ENCODE peak calls at places on chromosomes 5 and 9, in seven cellular contexts. N is astrocyte; Q is ovary; V is lung; A is CD4-positive, CD25-positive, alpha-beta regulatory T cell; Z is effector memory CD4-positive, alpha-beta T cell; M is psoas muscle. X is an unnamed sample. For H3K4me1, the result is how much of the 10 kb centered on the place peaks cover.

GRCh38 chr5:98497391-98497790 is 276.1 kb upstream of the RGMB start:
- DNase-seq in N (peak), Q (no peak), V (no peak), A (no peak), Z (no peak), M (no peak), X (no peak)

GRCh38 chr9:96121162-96121561 is 180.8 kb downstream of the HSD17B3 start:
- DNase-seq in N (peak), Q (no peak), V (no peak), A (no peak), Z (no peak), M (no peak), X (no peak)

GRCh38 chr9:100104314-100104713 is 5.3 kb downstream of the INVS start:
- DNase-seq in N (peak), Q (no peak), V (no peak), A (no peak), Z (no peak), M (no peak), X (no peak)

GRCh38 chr5:95841914-95842812 is 19.6 kb upstream of the GLRX start:
- DNase-seq in N (no peak), Q (no peak), V (peak), A (no peak), Z (no peak), M (peak), X (no peak)

GRCh38 chr9:5448461-5448860 is 1.9 kb upstream of the CD274 start:
- DNase-seq in N (no peak), Q (no peak), V (no peak), A (no peak), Z (no peak), M (no peak), X (no peak)

GRCh38 chr5:172448999-172449398 is 5.3 kb downstream of the SH3PXD2B start:
- DNase-seq in N (no peak), Q (no peak), V (no peak), A (no peak), Z (no peak), M (no peak), X (no peak)

GRCh38 chr5:178582291-178582690 is 7.9 kb downstream of the COL23A1 start:
- DNase-seq in N (no peak), Q (no peak), V (no peak), A (no peak), Z (no peak), M (no peak), X (no peak)

GRCh38 chr5:101663543-101663942 is 632.5 kb downstream of the SLCO4C1 start:
- DNase-seq in N (no peak), Q (no peak), V (no peak), A (no peak), Z (no peak), M (no peak), X (no peak)

GRCh38 chr5:105639068-105639467 is 2031.7 kb downstream of the EFNA5 start:
- DNase-seq in N (no peak), Q (no peak), V (no peak), A (no peak), Z (no peak), M (no peak), X (no peak)

GRCh38 chr5:172492991-172493390 is 38.7 kb upstream of the SH3PXD2B start:
- DNase-seq in N (no peak), Q (peak), V (no peak), A (no peak), Z (no peak), M (peak), X (no peak)

GRCh38 chr9:33473216-33473615 is 508 bp downstream of the NOL6 start:
- DNase-seq in N (no peak), Q (no peak), V (no peak), A (no peak), Z (no peak), M (no peak), X (no peak)

GRCh38 chr9:75451505-75451904 is 363.2 kb downstream of the OSTF1 start:
- DNase-seq in N (no peak), Q (no peak), V (peak), A (no peak), Z (no peak), M (no peak), X (no peak)

GRCh38 chr5:135075621-135076585 is 41.9 kb upstream of the PITX1 start:
- DNase-seq in N (peak), Q (no peak), V (no peak), A (no peak), Z (no peak), M (no peak), X (no peak)

GRCh38 chr5:14727428-14727865 is 62.9 kb downstream of the OTULIN start:
- DNase-seq in N (peak), Q (peak), V (peak), A (peak), Z (peak), M (peak), X (peak)

GRCh38 chr5:41921874-41922273 is 3.2 kb upstream of the FBXO4 start:
- DNase-seq in N (peak), Q (no peak), V (no peak), A (no peak), Z (no peak), M (no peak), X (no peak)

GRCh38 chr9:21789541-21790037 is 12.8 kb upstream of the MTAP start:
- DNase-seq in N (peak), Q (no peak), V (peak), A (peak), Z (peak), M (no peak), X (peak)

GRCh38 chr5:129747847-129748407 is at the start of gene MINAR2:
- DNase-seq in N (no peak), Q (no peak), V (no peak), A (no peak), Z (no peak), M (no peak), X (no peak)

GRCh38 chr9:136856541-136857141 is 4.5 kb downstream of the MAMDC4 start:
- DNase-seq in N (no peak), Q (peak), V (no peak), A (no peak), Z (no peak), M (no peak), X (no peak)

GRCh38 chr5:141618030-141618803 is 583 bp downstream of the DIAPH1 start:
- DNase-seq in N (no peak), Q (peak), V (peak), A (peak), Z (peak), M (peak), X (peak)
- H3K4me1 ChIP-seq in N (under half), Q (under half), V (under half), A (under half), Z (under half), M (under half), X (under half)

GRCh38 chr5:149153193-149153750 is 12.0 kb downstream of the ABLIM3 start:
- DNase-seq in N (no peak), Q (no peak), V (no peak), A (no peak), Z (no peak), M (no peak), X (no peak)

GRCh38 chr5:149157330-149157729 is 16.0 kb downstream of the ABLIM3 start:
- DNase-seq in N (no peak), Q (no peak), V (no peak), A (no peak), Z (no peak), M (no peak), X (no peak)

GRCh38 chr5:149154629-149155028 is 13.3 kb downstream of the ABLIM3 start:
- DNase-seq in N (no peak), Q (no peak), V (no peak), A (no peak), Z (no peak), M (no peak), X (no peak)

GRCh38 chr5:149153751-149154610 is 12.7 kb downstream of the ABLIM3 start:
- DNase-seq in N (peak), Q (no peak), V (peak), A (no peak), Z (no peak), M (peak), X (no peak)

GRCh38 chr5:149156435-149157083 is 15.3 kb downstream of the ABLIM3 start:
- DNase-seq in N (no peak), Q (no peak), V (no peak), A (no peak), Z (no peak), M (no peak), X (no peak)
- H3K27ac ChIP-seq in N (no peak), Q (no peak), V (peak), A (no peak), Z (no peak), M (peak), X (no peak)

GRCh38 chr5:142846402-142846801 is 76.2 kb downstream of the ARHGAP26 start:
- DNase-seq in N (no peak), Q (no peak), V (no peak), A (no peak), Z (no peak), M (no peak), X (no peak)
- H3K4me1 ChIP-seq in N (under half), Q (under half), V (under half), A (under half), Z (under half), M (under half), X (under half)

GRCh38 chr9:77588319-77588937 is 59.7 kb downstream of the GNA14 start:
- DNase-seq in N (peak), Q (no peak), V (no peak), A (no peak), Z (no peak), M (no peak), X (no peak)
- H3K27ac ChIP-seq in N (peak), Q (no peak), V (no peak), A (no peak), Z (no peak), M (no peak), X (no peak)

DNA sequence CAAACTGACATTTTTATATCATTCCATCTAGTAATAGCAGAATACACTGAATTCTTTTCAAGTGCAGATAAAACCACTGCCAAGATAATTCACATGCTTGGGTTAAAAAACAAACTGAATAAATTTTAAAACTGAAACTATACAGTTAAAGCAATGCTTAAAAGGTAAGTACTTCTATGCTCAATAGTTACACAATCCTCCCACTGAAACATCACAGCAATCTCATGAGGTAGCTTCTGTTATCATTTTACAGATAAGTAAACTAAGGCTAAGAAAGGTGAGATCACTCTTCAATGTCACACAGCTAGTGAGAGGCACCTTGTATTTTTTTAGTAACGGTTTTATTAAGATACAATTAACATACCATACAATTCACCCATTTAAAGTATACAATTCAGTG is 13.4 kb upstream of the GOLGA1 start:
- DNase-seq in N (no peak), Q (no peak), V (no peak), A (no peak), Z (no peak), M (no peak), X (no peak)
- H3K4me1 ChIP-seq in N (under half), Q (under half), V (under half), A (under half), Z (under half), M (under half), X (under half)

GRCh38 chr5:109252731-109253130 is 157.0 kb downstream of the PJA2 start:
- DNase-seq in N (no peak), Q (no peak), V (no peak), A (no peak), Z (no peak), M (no peak), X (no peak)

GRCh38 chr5:109253262-109253661 is 156.5 kb downstream of the PJA2 start:
- DNase-seq in N (no peak), Q (no peak), V (no peak), A (no peak), Z (no peak), M (no peak), X (no peak)

GRCh38 chr5:109249126-109249525 is 160.6 kb downstream of the PJA2 start:
- DNase-seq in N (no peak), Q (no peak), V (no peak), A (no peak), Z (no peak), M (no peak), X (no peak)

GRCh38 chr5:109250080-109250479 is 159.7 kb downstream of the PJA2 start:
- DNase-seq in N (no peak), Q (no peak), V (no peak), A (no peak), Z (no peak), M (no peak), X (no peak)

GRCh38 chr5:109250533-109251329 is 159.0 kb downstream of the PJA2 start:
- DNase-seq in N (no peak), Q (no peak), V (no peak), A (no peak), Z (no peak), M (no peak), X (no peak)
- H3K27ac ChIP-seq in N (no peak), Q (no peak), V (no peak), A (no peak), Z (no peak), M (no peak), X (no peak)